ENCODE peak calls at places on chromosomes 4 and X, in four cellular contexts. W is nucleus accumbens, X is amniotic epithelial cell, J is ACHN. Q is an unnamed sample.

GRCh38 chr4:105014242-105015031 is 132.2 kb upstream of the TET2 start:
- DNase-seq in W (no peak), X (no peak), J (no peak), Q (no peak)

GRCh38 chr4:103008875-103009729 is 10.4 kb downstream of the SLC9B1 start:
- DNase-seq in W (no peak), X (peak; percentile 74), J (peak; percentile 54), Q (no peak)

GRCh38 chr4:147816382-147817254 is 84.7 kb downstream of the ARHGAP10 start:
- DNase-seq in W (no peak), X (no peak), J (no peak), Q (no peak)

GRCh38 chr4:27836505-27836904 is 975.9 kb downstream of the STIM2 start:
- DNase-seq in W (no peak), X (peak; percentile 57), J (no peak), Q (no peak)

GRCh38 chr4:63528592-63528991 is 880.7 kb downstream of the TECRL start:
- DNase-seq in W (no peak), X (no peak), J (peak; percentile 18), Q (no peak)

GRCh38 chrX:113059714-113060113 is 219.1 kb upstream of the AMOT start:
- DNase-seq in W (no peak), X (no peak), J (no peak), Q (no peak)

GRCh38 chrX:16205840-16206239 is 38.6 kb downstream of the MAGEB17 start:
- DNase-seq in W (no peak), X (no peak), J (no peak), Q (no peak)

GRCh38 chr4:118825799-118826198 is 10.1 kb downstream of the SEC24D start:
- DNase-seq in W (no peak), X (no peak), J (no peak), Q (no peak)

GRCh38 chr4:57061395-57061794 is 48.8 kb downstream of the IGFBP7 start:
- DNase-seq in W (no peak), X (peak; percentile 74), J (no peak), Q (no peak)